ENCODE peak calls at places on chromosomes 16 and 17, in four cellular contexts. V is mesendoderm, O is fibroblast of villous mesenchyme, Q is IMR-90. L is an unnamed sample.

GRCh38 chr16:89404561-89404960 is 85.8 kb downstream of the ANKRD11 start:
- DNase-seq in V (no peak), Q (no peak), O (no peak), L (no peak)

GRCh38 chr17:7060165-7060890 is 16.4 kb upstream of the SLC16A11 start:
- DNase-seq in O (peak), V (no peak), Q (peak), L (no peak)

GRCh38 chr17:28777178-28777577 is 33.4 kb downstream of the TRAF4 start:
- DNase-seq in O (no peak), V (no peak), Q (no peak), L (no peak)

GRCh38 chr17:81387235-81388060 is 7.8 kb upstream of the BAHCC1 start:
- DNase-seq in V (peak), O (peak), Q (peak), L (peak)

GRCh38 chr17:18961634-18962493 is 9.9 kb downstream of the SLC5A10 start:
- DNase-seq in Q (peak), O (peak), V (peak), L (peak)

GRCh38 chr16:26992661-26993365 is 73.9 kb upstream of the C16orf82 start:
- DNase-seq in V (peak), O (no peak), Q (no peak), L (no peak)

GRCh38 chr17:30158896-30159625 is 42.4 kb downstream of the NSRP1 start:
- DNase-seq in Q (no peak), V (no peak), O (no peak), L (no peak)

GRCh38 chr16:26645629-26646028 is 421.1 kb upstream of the C16orf82 start:
- DNase-seq in Q (no peak), O (no peak), V (peak), L (no peak)

DNA sequence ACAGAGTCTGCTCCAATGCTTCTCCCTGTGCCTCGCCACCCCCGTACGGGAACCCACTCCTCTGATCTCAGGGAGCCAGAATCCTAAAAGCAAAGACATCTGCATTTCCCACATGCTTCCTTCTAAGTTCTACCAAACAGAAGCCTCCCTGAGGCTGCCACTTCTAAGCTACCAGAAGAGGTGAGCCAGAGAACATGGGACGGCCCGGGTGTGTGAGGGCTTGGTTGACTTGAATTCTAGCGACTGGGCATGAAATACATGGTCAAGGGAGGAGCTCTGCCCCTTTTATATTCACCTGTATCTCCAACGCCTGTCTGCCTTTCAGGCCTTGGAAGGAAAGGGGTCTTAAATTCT is 1.4 kb upstream of the GRIN2A start:
- DNase-seq in Q (no peak), O (no peak), V (peak), L (no peak)
- H3K4me3 ChIP-seq in Q (no peak), O (no peak), V (no peak), L (no peak)

GRCh38 chr17:63686138-63686685 is 13.7 kb downstream of the LIMD2 start:
- DNase-seq in V (no peak), Q (no peak), O (no peak), L (no peak)
- H3K4me3 ChIP-seq in V (no peak), Q (no peak), O (no peak), L (no peak)

GRCh38 chr16:31702796-31703195 is 170.8 kb upstream of the ZNF267 start:
- DNase-seq in V (no peak), Q (no peak), O (no peak), L (no peak)
- H3K4me3 ChIP-seq in V (no peak), Q (no peak), O (no peak), L (no peak)

GRCh38 chr17:49762148-49762941 is 1.6 kb downstream of the FAM117A start:
- DNase-seq in V (no peak), O (no peak), Q (peak), L (peak)
- H3K4me3 ChIP-seq in V (no peak), O (peak), Q (no peak), L (peak)

GRCh38 chr16:23863511-23864422 is 28.0 kb downstream of the PRKCB start:
- DNase-seq in V (no peak), Q (no peak), O (no peak), L (no peak)
- H3K4me3 ChIP-seq in V (no peak), Q (no peak), O (no peak), L (no peak)

GRCh38 chr17:66423436-66423922 is 121.1 kb downstream of the PRKCA start:
- DNase-seq in V (peak), O (peak), Q (no peak), L (peak)

GRCh38 chr17:66426397-66427033 is 124.1 kb downstream of the PRKCA start:
- DNase-seq in V (peak), O (peak), Q (peak), L (no peak)

GRCh38 chr17:66425751-66426396 is 123.5 kb downstream of the PRKCA start:
- DNase-seq in O (no peak), Q (no peak), V (no peak), L (no peak)

GRCh38 chr17:66420961-66421371 is 118.6 kb downstream of the PRKCA start:
- DNase-seq in Q (peak), V (no peak), O (peak), L (peak)

DNA sequence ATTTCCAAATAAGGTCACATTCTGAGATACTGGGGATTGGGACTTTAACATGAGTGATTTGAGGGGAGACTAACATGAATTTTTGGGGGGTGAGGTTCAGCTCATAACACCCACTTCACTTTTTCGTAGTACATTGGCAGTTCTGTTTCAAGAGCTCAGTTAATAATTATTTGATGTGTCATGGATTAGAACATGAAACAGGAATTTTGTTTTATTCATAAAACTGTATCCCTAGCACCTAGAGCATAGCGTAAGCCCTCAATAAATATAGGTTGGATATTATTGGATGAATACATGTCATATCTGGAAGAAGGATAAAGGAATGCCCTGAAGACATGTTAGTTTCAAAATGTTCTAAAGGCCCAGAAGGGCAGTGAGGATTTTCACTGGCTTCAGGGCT is 119.8 kb downstream of the PRKCA start:
- DNase-seq in V (no peak), O (no peak), Q (peak), L (peak)
- H3K4me3 ChIP-seq in V (no peak), O (no peak), Q (no peak), L (no peak)

GRCh38 chr17:8628609-8629169 is 1.8 kb downstream of the MYH10 start:
- DNase-seq in O (no peak), Q (no peak), V (peak), L (no peak)
- H3K4me3 ChIP-seq in O (peak), Q (peak), V (peak), L (peak)

L was measured in AG10803.